ENCODE peak calls at places on chromosomes 11 and 22, in six cellular contexts. I, Y, P, A, O and K are unnamed samples.

GRCh38 chr22:30717331-30717921 is 22.8 kb downstream of the OSBP2 start:
- DNase-seq in O (peak), P (no peak), Y (no peak), I (no peak), A (no peak), K (peak)

GRCh38 chr11:35654711-35655110 is 7.9 kb upstream of the TRIM44 start:
- DNase-seq in Y (no peak), I (no peak), P (no peak), A (peak), O (no peak), K (no peak)

GRCh38 chr22:49365910-49366309 is 461.8 kb downstream of the BRD1 start:
- DNase-seq in P (no peak), O (no peak), Y (no peak), I (no peak), A (no peak), K (no peak)

GRCh38 chr11:98979212-98979611 is 41.5 kb upstream of the CNTN5 start:
- DNase-seq in P (no peak), I (no peak), A (no peak), O (no peak), Y (no peak), K (no peak)

GRCh38 chr22:27388090-27388600 is 413.4 kb downstream of the MN1 start:
- DNase-seq in I (no peak), P (no peak), Y (no peak), O (no peak), A (no peak), K (no peak)

GRCh38 chr11:109371444-109372176 is 50.4 kb upstream of the C11orf87 start:
- DNase-seq in I (no peak), Y (no peak), P (no peak), O (no peak), A (no peak), K (no peak)

GRCh38 chr11:128367573-128367972 is 219.8 kb downstream of the ETS1 start:
- DNase-seq in I (no peak), A (no peak), O (no peak), P (peak), Y (no peak), K (no peak)

GRCh38 chr11:35580397-35580781 is 37.9 kb upstream of the FJX1 start:
- DNase-seq in Y (no peak), A (no peak), O (no peak), P (no peak), I (no peak), K (no peak)

GRCh38 chr11:35507688-35508087 is 17.7 kb downstream of the PAMR1 start:
- DNase-seq in O (no peak), A (no peak), I (no peak), P (no peak), Y (no peak), K (no peak)

GRCh38 chr22:50731811-50732624 is 6.0 kb upstream of the ACR start:
- DNase-seq in I (peak), P (peak), O (peak), A (no peak), Y (peak), K (peak)

GRCh38 chr11:100928426-100928825 is 201.2 kb downstream of the PGR start:
- DNase-seq in I (no peak), P (no peak), Y (no peak), O (no peak), A (no peak), K (no peak)

GRCh38 chr22:40436460-40437431 is 66.4 kb downstream of the SGSM3 start:
- DNase-seq in I (no peak), A (peak), Y (no peak), P (no peak), O (peak), K (peak)

GRCh38 chr11:21604564-21604963 is 588.3 kb upstream of the ANO5 start:
- DNase-seq in O (no peak), Y (no peak), P (no peak), A (no peak), I (no peak), K (no peak)

GRCh38 chr11:32385998-32386397 is 49.3 kb downstream of the WT1 start:
- DNase-seq in O (peak), I (no peak), P (no peak), Y (no peak), A (peak), K (peak)

GRCh38 chr11:115304774-115305472 is 199.3 kb downstream of the CADM1 start:
- DNase-seq in O (no peak), I (no peak), A (no peak), P (no peak), Y (no peak), K (no peak)

GRCh38 chr22:38034278-38034882 is 22.8 kb upstream of the PICK1 start:
- DNase-seq in I (peak), A (peak), Y (no peak), O (no peak), P (no peak), K (peak)

GRCh38 chr22:24954856-24955255 is 2.3 kb downstream of the KIAA1671 start:
- DNase-seq in I (no peak), O (no peak), Y (no peak), P (no peak), A (no peak), K (no peak)

GRCh38 chr11:120784566-120785251 is 239.2 kb upstream of the TBCEL start:
- DNase-seq in Y (no peak), A (no peak), I (no peak), O (no peak), P (no peak), K (no peak)

GRCh38 chr11:22778642-22779041 is 51.0 kb downstream of the SVIP start:
- DNase-seq in A (no peak), P (no peak), Y (no peak), O (no peak), I (no peak), K (no peak)

GRCh38 chr11:115377882-115378296 is 126.3 kb downstream of the CADM1 start:
- DNase-seq in I (no peak), Y (no peak), A (no peak), P (no peak), O (no peak), K (no peak)

GRCh38 chr11:85875505-85875904 is 20.3 kb downstream of the CCDC83 start:
- DNase-seq in O (no peak), I (no peak), P (no peak), Y (no peak), A (no peak), K (peak)

GRCh38 chr22:40665312-40665711 is 14.0 kb upstream of the MCHR1 start:
- DNase-seq in A (no peak), O (no peak), P (no peak), I (no peak), Y (no peak), K (peak)

GRCh38 chr22:29718949-29719893 is 582 bp upstream of the CABP7 start:
- DNase-seq in O (no peak), Y (no peak), I (no peak), P (no peak), A (no peak), K (no peak)

GRCh38 chr11:95680169-95680929 is 109.2 kb downstream of the FAM76B start:
- DNase-seq in Y (no peak), O (no peak), P (no peak), I (no peak), A (no peak), K (peak)

GRCh38 chr11:28417601-28418323 is 309.6 kb downstream of the METTL15 start:
- DNase-seq in P (no peak), I (no peak), A (no peak), Y (no peak), O (no peak), K (no peak)

GRCh38 chr11:8477151-8477550 is 116.9 kb downstream of the STK33 start:
- DNase-seq in P (no peak), Y (no peak), A (no peak), I (no peak), O (no peak), K (no peak)

GRCh38 chr22:19959043-19959586 is 17.5 kb upstream of the TXNRD2 start:
- DNase-seq in P (no peak), I (peak), O (no peak), Y (no peak), A (peak), K (peak)

GRCh38 chr11:131370090-131370751 is at the start of gene NTM:
- DNase-seq in Y (no peak), I (no peak), A (peak), O (peak), P (no peak), K (peak)

GRCh38 chr22:32341122-32341740 is 16.4 kb upstream of the RFPL3 start:
- DNase-seq in O (no peak), A (peak), Y (no peak), P (no peak), I (no peak), K (no peak)